ENCODE peak calls at places on chromosome 22, in four cellular contexts. One of them, this sample, is unnamed.

GRCh38 chr22:28951969-28952521 is 68.7 kb downstream of the ZNRF3 start:
- DNase-seq in fibroblast of pulmonary artery: peak; percentile 49
- DNase-seq in HFFc6: peak; percentile 24
- DNase-seq in MM.1S: no peak
- DNase-seq in this sample: no peak

GRCh38 chr22:37485006-37485713 is 1.0 kb downstream of the MFNG start:
- DNase-seq in fibroblast of pulmonary artery: no peak
- DNase-seq in HFFc6: no peak
- DNase-seq in MM.1S: peak; percentile 45
- DNase-seq in this sample: no peak

GRCh38 chr22:37911273-37911672 is 5.2 kb downstream of the MICALL1 start:
- DNase-seq in fibroblast of pulmonary artery: no peak
- DNase-seq in HFFc6: no peak
- DNase-seq in MM.1S: no peak
- DNase-seq in this sample: no peak

GRCh38 chr22:19986410-19987341 is 29.9 kb downstream of the ARVCF start:
- DNase-seq in fibroblast of pulmonary artery: peak; percentile 71
- DNase-seq in HFFc6: peak; percentile 57
- DNase-seq in MM.1S: peak; percentile 62
- DNase-seq in this sample: peak; percentile 97

GRCh38 chr22:22745225-22746060 is 101.0 kb downstream of the GGTLC2 start:
- DNase-seq in fibroblast of pulmonary artery: peak; percentile 50
- DNase-seq in HFFc6: peak; percentile 11
- DNase-seq in MM.1S: peak; percentile 72
- DNase-seq in this sample: no peak

GRCh38 chr22:44591146-44591790 is 93.2 kb upstream of the RTL6 start:
- DNase-seq in fibroblast of pulmonary artery: no peak
- DNase-seq in HFFc6: no peak
- DNase-seq in MM.1S: no peak
- DNase-seq in this sample: no peak

GRCh38 chr22:36145881-36146280 is 14.7 kb downstream of the APOL3 start:
- DNase-seq in fibroblast of pulmonary artery: no peak
- DNase-seq in HFFc6: no peak
- DNase-seq in MM.1S: no peak
- DNase-seq in this sample: no peak

GRCh38 chr22:19878461-19879247 is 24.0 kb upstream of the GNB1L start:
- DNase-seq in fibroblast of pulmonary artery: no peak
- DNase-seq in HFFc6: peak; percentile 75
- DNase-seq in MM.1S: no peak
- DNase-seq in this sample: no peak

GRCh38 chr22:49013707-49014106 is 814.0 kb downstream of the BRD1 start:
- DNase-seq in fibroblast of pulmonary artery: no peak
- DNase-seq in HFFc6: no peak
- DNase-seq in MM.1S: no peak
- DNase-seq in this sample: no peak

GRCh38 chr22:29343313-29343805 is 27.9 kb upstream of the RASL10A start:
- DNase-seq in fibroblast of pulmonary artery: no peak
- DNase-seq in HFFc6: peak; percentile 63
- DNase-seq in MM.1S: no peak
- DNase-seq in this sample: peak; percentile 61

GRCh38 chr22:38572065-38572464 is 2.1 kb upstream of the DMC1 start:
- DNase-seq in fibroblast of pulmonary artery: peak; percentile 74
- DNase-seq in HFFc6: peak; percentile 61
- DNase-seq in MM.1S: peak; percentile 71
- DNase-seq in this sample: no peak

GRCh38 chr22:31241936-31242335 is 29.8 kb downstream of the LIMK2 start:
- DNase-seq in fibroblast of pulmonary artery: peak; percentile 62
- DNase-seq in HFFc6: peak; percentile 76
- DNase-seq in MM.1S: no peak
- DNase-seq in this sample: no peak
- TF ChIP-seq CTCF in fibroblast of pulmonary artery: peak; percentile 47
- TF ChIP-seq CTCF in HFFc6: peak; percentile 51
- TF ChIP-seq CTCF in MM.1S: no peak
- TF ChIP-seq CTCF in this sample: no peak

GRCh38 chr22:50276143-50276542 is 6.0 kb upstream of the MAPK11 start:
- DNase-seq in fibroblast of pulmonary artery: peak; percentile 67
- DNase-seq in HFFc6: no peak
- DNase-seq in MM.1S: peak; percentile 95
- DNase-seq in this sample: no peak
- TF ChIP-seq CTCF in fibroblast of pulmonary artery: no peak
- TF ChIP-seq CTCF in HFFc6: peak; percentile 86
- TF ChIP-seq CTCF in MM.1S: peak; percentile 100
- TF ChIP-seq CTCF in this sample: peak; percentile 22

GRCh38 chr22:41367039-41367679 is 14.6 kb upstream of the TEF start:
- DNase-seq in fibroblast of pulmonary artery: peak; percentile 98
- DNase-seq in HFFc6: peak; percentile 82
- DNase-seq in MM.1S: no peak
- DNase-seq in this sample: no peak

GRCh38 chr22:41369089-41369745 is 12.5 kb upstream of the TEF start:
- DNase-seq in fibroblast of pulmonary artery: no peak
- DNase-seq in HFFc6: no peak
- DNase-seq in MM.1S: no peak
- DNase-seq in this sample: no peak

GRCh38 chr22:41367680-41368542 is 13.8 kb upstream of the TEF start:
- DNase-seq in fibroblast of pulmonary artery: peak; percentile 47
- DNase-seq in HFFc6: peak; percentile 34
- DNase-seq in MM.1S: no peak
- DNase-seq in this sample: no peak

GRCh38 chr22:41369837-41370236 is 11.9 kb upstream of the TEF start:
- DNase-seq in fibroblast of pulmonary artery: no peak
- DNase-seq in HFFc6: no peak
- DNase-seq in MM.1S: no peak
- DNase-seq in this sample: no peak

GRCh38 chr22:41368543-41368817 is 13.3 kb upstream of the TEF start:
- DNase-seq in fibroblast of pulmonary artery: no peak
- DNase-seq in HFFc6: no peak
- DNase-seq in MM.1S: no peak
- DNase-seq in this sample: no peak
- TF ChIP-seq CTCF in fibroblast of pulmonary artery: no peak
- TF ChIP-seq CTCF in HFFc6: no peak
- TF ChIP-seq CTCF in MM.1S: no peak
- TF ChIP-seq CTCF in this sample: no peak

GRCh38 chr22:33654173-33654890 is 265.9 kb downstream of the LARGE1 start:
- DNase-seq in fibroblast of pulmonary artery: no peak
- DNase-seq in HFFc6: no peak
- DNase-seq in MM.1S: no peak
- DNase-seq in this sample: no peak
- TF ChIP-seq CTCF in fibroblast of pulmonary artery: no peak
- TF ChIP-seq CTCF in HFFc6: no peak
- TF ChIP-seq CTCF in MM.1S: no peak
- TF ChIP-seq CTCF in this sample: no peak

GRCh38 chr22:27329471-27329870 is 472.1 kb downstream of the MN1 start:
- DNase-seq in fibroblast of pulmonary artery: no peak
- DNase-seq in HFFc6: no peak
- DNase-seq in MM.1S: no peak
- DNase-seq in this sample: no peak

GRCh38 chr22:27335102-27335660 is 466.4 kb downstream of the MN1 start:
- DNase-seq in fibroblast of pulmonary artery: no peak
- DNase-seq in HFFc6: no peak
- DNase-seq in MM.1S: no peak
- DNase-seq in this sample: no peak

GRCh38 chr22:27327981-27328721 is 473.4 kb downstream of the MN1 start:
- DNase-seq in fibroblast of pulmonary artery: no peak
- DNase-seq in HFFc6: no peak
- DNase-seq in MM.1S: no peak
- DNase-seq in this sample: no peak

GRCh38 chr22:27329966-27330645 is 471.4 kb downstream of the MN1 start:
- DNase-seq in fibroblast of pulmonary artery: no peak
- DNase-seq in HFFc6: no peak
- DNase-seq in MM.1S: no peak
- DNase-seq in this sample: no peak

GRCh38 chr22:27331526-27332281 is 469.9 kb downstream of the MN1 start:
- DNase-seq in fibroblast of pulmonary artery: peak; percentile 84
- DNase-seq in HFFc6: no peak
- DNase-seq in MM.1S: no peak
- DNase-seq in this sample: no peak
- TF ChIP-seq CTCF in fibroblast of pulmonary artery: peak; percentile 69
- TF ChIP-seq CTCF in HFFc6: no peak
- TF ChIP-seq CTCF in MM.1S: peak; percentile 4
- TF ChIP-seq CTCF in this sample: peak; percentile 24

GRCh38 chr22:23856721-23857605 is 712 bp upstream of the SLC2A11 start:
- DNase-seq in fibroblast of pulmonary artery: peak; percentile 41
- DNase-seq in HFFc6: peak; percentile 68
- DNase-seq in MM.1S: peak; percentile 49
- DNase-seq in this sample: peak; percentile 70
- TF ChIP-seq CTCF in fibroblast of pulmonary artery: peak; percentile 12
- TF ChIP-seq CTCF in HFFc6: no peak
- TF ChIP-seq CTCF in MM.1S: peak; percentile 33
- TF ChIP-seq CTCF in this sample: no peak